ENCODE peak calls at places on chromosome 3, in eight cellular contexts. W is left ventricle myocardium superior; I is right lobe of liver; A is NT2/D1; K is activated naive CD4-positive, alpha-beta T cell treated with anti-CD3 and anti-CD28 coated beads, Interleukin-2, amount 50 U/mL, for 16 hours; C is fibroblast of the conjunctiva; Q is heart right ventricle; Y is skeletal muscle cell. S is an unnamed sample.

GRCh38 chr3:13348100-13348499 is 72.0 kb downstream of the NUP210 start:
- DNase-seq in W (no peak), I (no peak), A (no peak), K (no peak), C (no peak), Q (no peak), Y (no peak), S (no peak)

GRCh38 chr3:53493997-53494791 is at the start of gene CACNA1D:
- DNase-seq in W (no peak), I (no peak), A (peak; percentile 51), K (peak; percentile 37), C (no peak), Q (no peak), Y (no peak), S (no peak)

GRCh38 chr3:98985406-98985805 is 83.9 kb upstream of the DCBLD2 start:
- DNase-seq in W (no peak), I (no peak), A (no peak), K (no peak), C (no peak), Q (no peak), Y (no peak), S (no peak)

GRCh38 chr3:48715179-48715800 is 1.7 kb downstream of the IP6K2 start:
- DNase-seq in W (no peak), I (no peak), A (no peak), K (no peak), C (peak; percentile 36), Q (no peak), Y (no peak), S (no peak)

GRCh38 chr3:42184622-42185010 is 81.4 kb downstream of the CCK start:
- DNase-seq in W (no peak), I (no peak), A (no peak), K (no peak), C (no peak), Q (no peak), Y (no peak), S (no peak)

GRCh38 chr3:78659386-78659987 is 1108.3 kb downstream of the ROBO1 start:
- DNase-seq in W (no peak), I (no peak), A (peak; percentile 22), K (no peak), C (peak; percentile 38), Q (no peak), Y (no peak), S (peak; percentile 8)

GRCh38 chr3:10380906-10381795 is 60.2 kb upstream of the SEC13 start:
- DNase-seq in W (no peak), I (no peak), A (no peak), K (no peak), C (no peak), Q (no peak), Y (no peak), S (no peak)

GRCh38 chr3:149527531-149528343 is 53.2 kb downstream of the TM4SF4 start:
- DNase-seq in W (no peak), I (no peak), A (no peak), K (no peak), C (no peak), Q (no peak), Y (no peak), S (no peak)

GRCh38 chr3:79005084-79005483 is 762.7 kb downstream of the ROBO1 start:
- DNase-seq in W (no peak), I (no peak), A (no peak), K (no peak), C (no peak), Q (no peak), Y (peak; percentile 94), S (no peak)

GRCh38 chr3:59268170-59268569 is 218.3 kb upstream of the CFAP20DC start:
- DNase-seq in W (no peak), I (no peak), A (no peak), K (no peak), C (no peak), Q (no peak), Y (no peak), S (no peak)

GRCh38 chr3:128554100-128554464 is 61.1 kb upstream of the GATA2 start:
- DNase-seq in W (no peak), I (no peak), A (no peak), K (no peak), C (peak; percentile 13), Q (no peak), Y (no peak), S (no peak)

GRCh38 chr3:42700366-42701288 is 2.0 kb downstream of the HHATL start:
- DNase-seq in W (no peak), I (no peak), A (no peak), K (no peak), C (no peak), Q (no peak), Y (no peak), S (no peak)

GRCh38 chr3:157660847-157661246 is 157.6 kb upstream of the VEPH1 start:
- DNase-seq in W (no peak), I (no peak), A (no peak), K (no peak), C (no peak), Q (no peak), Y (no peak), S (no peak)

GRCh38 chr3:66856555-66856954 is 141.6 kb upstream of the KBTBD8 start:
- DNase-seq in W (no peak), I (no peak), A (no peak), K (no peak), C (no peak), Q (no peak), Y (no peak), S (no peak)

GRCh38 chr3:177286034-177286433 is 88.8 kb upstream of the TBL1XR1 start:
- DNase-seq in W (no peak), I (no peak), A (no peak), K (no peak), C (no peak), Q (no peak), Y (no peak), S (no peak)

GRCh38 chr3:35664460-35664919 is 25.2 kb downstream of the ARPP21 start:
- DNase-seq in W (peak; percentile 74), I (peak; percentile 49), A (no peak), K (no peak), C (peak; percentile 8), Q (peak; percentile 53), Y (peak; percentile 77), S (no peak)

S was measured in HS-27A.